ENCODE peak calls at places on chromosomes 7 and 10, in seven cellular contexts. W is IMR-90, X is mesenchymal stem cell, I is H9, F is neuronal stem cell, H is mesendoderm, T is H1. Q is an unnamed sample.

GRCh38 chr10:1736180-1736971 is 949 bp downstream of the ADARB2 start:
- DNase-seq in W (no peak), X (no peak), I (no peak), F (no peak), H (no peak), T (no peak), Q (no peak)

GRCh38 chr7:129550673-129551360 is 48.5 kb downstream of the SMKR1 start:
- DNase-seq in W (no peak), X (no peak), I (no peak), F (no peak), H (no peak), T (no peak), Q (peak; percentile 18)

GRCh38 chr10:34664706-34665105 is 150.4 kb downstream of the PARD3 start:
- DNase-seq in W (no peak), X (no peak), I (no peak), F (no peak), H (no peak), T (no peak), Q (no peak)

GRCh38 chr10:42960491-42961155 is 116.2 kb upstream of the RET start:
- DNase-seq in W (peak; percentile 37), X (peak; percentile 9), I (peak; percentile 70), F (no peak), H (peak; percentile 78), T (no peak), Q (peak; percentile 74)

GRCh38 chr7:98460902-98461301 is 60.0 kb upstream of the BAIAP2L1 start:
- DNase-seq in W (no peak), X (no peak), I (no peak), F (no peak), H (no peak), T (no peak), Q (no peak)

GRCh38 chr10:128429835-128430513 is 303.8 kb upstream of the MKI67 start:
- DNase-seq in W (no peak), X (no peak), I (no peak), F (no peak), H (no peak), T (no peak), Q (no peak)

GRCh38 chr7:41870017-41870416 is 167.1 kb upstream of the INHBA start:
- DNase-seq in W (no peak), X (peak; percentile 19), I (no peak), F (no peak), H (no peak), T (no peak), Q (no peak)

GRCh38 chr10:32790483-32790882 is 167.5 kb downstream of the ITGB1 start:
- DNase-seq in W (peak; percentile 60), X (no peak), I (no peak), F (no peak), H (no peak), T (no peak), Q (no peak)

GRCh38 chr7:14962778-14963177 is 60.2 kb upstream of the DGKB start:
- DNase-seq in W (no peak), X (no peak), I (no peak), F (no peak), H (no peak), T (no peak), Q (no peak)

GRCh38 chr10:112827951-112828350 is 122.1 kb upstream of the TCF7L2 start:
- DNase-seq in W (peak; percentile 10), X (no peak), I (no peak), F (no peak), H (no peak), T (no peak), Q (peak; percentile 55)

GRCh38 chr7:92794386-92794785 is 42.0 kb downstream of the CDK6 start:
- DNase-seq in W (no peak), X (no peak), I (no peak), F (no peak), H (no peak), T (no peak), Q (no peak)
- H3K79me1 ChIP-seq in W (peaks cover 15% of the 10 kb centered on the region), X (peaks cover 5% of the 10 kb centered on the region), I (no peaks in the 10 kb centered on the region), F (no peaks in the 10 kb centered on the region), H (peaks cover 5% of the 10 kb centered on the region), T (peaks cover 3% of the 10 kb centered on the region), Q (peaks cover 1% of the 10 kb centered on the region)

GRCh38 chr7:57867884-57868701 is 418.1 kb downstream of the ZNF716 start:
- DNase-seq in W (no peak), X (no peak), I (no peak), F (no peak), H (no peak), T (no peak), Q (peak; percentile 3)

GRCh38 chr7:57868771-57869483 is 418.9 kb downstream of the ZNF716 start:
- DNase-seq in W (no peak), X (no peak), I (no peak), F (no peak), H (no peak), T (no peak), Q (peak; percentile 31)
- H3K4ac ChIP-seq in W (no peak overlapping the region), X (no peak overlapping the region), I (no peak overlapping the region), F (no peak overlapping the region), H (no peak overlapping the region), T (no peak overlapping the region), Q (no peak overlapping the region)

GRCh38 chr10:70350501-70350900 is 31.9 kb downstream of the LRRC20 start:
- DNase-seq in W (no peak), X (no peak), I (no peak), F (no peak), H (no peak), T (no peak), Q (no peak)
- H3K79me1 ChIP-seq in W (no peaks in the 10 kb centered on the region), X (peaks cover 36% of the 10 kb centered on the region), I (no peaks in the 10 kb centered on the region), F (peaks cover 4% of the 10 kb centered on the region), H (no peaks in the 10 kb centered on the region), T (no peaks in the 10 kb centered on the region), Q (no peaks in the 10 kb centered on the region)

GRCh38 chr10:36630267-36630666 is 495.1 kb upstream of the ANKRD30A start:
- DNase-seq in W (no peak), X (no peak), I (no peak), F (no peak), H (no peak), T (no peak), Q (no peak)
- H3K4ac ChIP-seq in W (no peak overlapping the region), X (no peak overlapping the region), I (no peak overlapping the region), F (no peak overlapping the region), H (no peak overlapping the region), T (no peak overlapping the region), Q (no peak overlapping the region)

DNA sequence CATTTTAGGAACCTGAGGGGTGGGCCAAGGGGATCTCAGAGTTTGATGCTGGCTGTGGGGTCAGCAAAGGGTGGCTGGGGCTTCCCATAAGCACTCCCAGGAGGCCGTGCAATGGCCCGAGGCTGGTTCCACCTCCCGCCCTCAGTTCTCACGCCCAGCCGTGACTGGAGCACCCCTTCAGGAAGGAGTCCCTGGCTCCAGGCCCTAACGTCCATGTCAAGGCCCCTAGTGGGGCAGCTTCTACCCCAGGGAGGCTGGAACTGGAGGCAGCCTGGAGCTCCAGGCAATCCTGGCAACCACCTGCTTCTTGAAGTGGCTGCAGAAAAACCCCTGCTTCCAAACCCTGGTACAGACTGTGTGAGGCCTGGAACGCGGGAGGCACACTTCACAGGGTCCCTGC is 165.5 kb downstream of the DIP2C start:
- DNase-seq in W (no peak), X (no peak), I (no peak), F (no peak), H (no peak), T (no peak), Q (no peak)
- H3K79me1 ChIP-seq in W (peaks cover 60% of the 10 kb centered on the region), X (peaks cover 57% of the 10 kb centered on the region), I (no peaks in the 10 kb centered on the region), F (peaks cover 11% of the 10 kb centered on the region), H (no peaks in the 10 kb centered on the region), T (peaks cover 4% of the 10 kb centered on the region), Q (no peaks in the 10 kb centered on the region)

GRCh38 chr7:81503321-81503720 is 266.5 kb downstream of the HGF start:
- DNase-seq in W (no peak), X (no peak), I (no peak), F (no peak), H (no peak), T (no peak), Q (no peak)
- H3K4ac ChIP-seq in W (peak overlapping the region; percentile 18), X (no peak overlapping the region), I (no peak overlapping the region), F (no peak overlapping the region), H (no peak overlapping the region), T (no peak overlapping the region), Q (no peak overlapping the region)

Q was measured in trophoblast cell.